ENCODE peak calls at places on chromosomes 13 and 19, in eight cellular contexts. W is ovary, H is H54, R is stomach, N is IMR-90, U is endothelial cell of umbilical vein, Q is tibial nerve, K is right lobe of liver. O is an unnamed sample.

GRCh38 chr13:77213644-77214043 is 113.2 kb downstream of the MYCBP2 start:
- DNase-seq in W (no peak), H (no peak), R (no peak), N (peak; percentile 68), U (peak; percentile 50), Q (no peak), K (no peak), O (no peak)

GRCh38 chr13:113854238-113855011 is 9.5 kb downstream of the GAS6 start:
- DNase-seq in W (peak; percentile 35), H (no peak), R (no peak), N (peak; percentile 81), U (no peak), Q (peak; percentile 43), K (no peak), O (no peak)

GRCh38 chr19:6066661-6067646 is 43.3 kb downstream of the RFX2 start:
- DNase-seq in W (peak; percentile 83), H (no peak), R (peak; percentile 92), N (peak; percentile 86), U (peak; percentile 99), Q (peak; percentile 88), K (peak; percentile 93), O (peak; percentile 25)

GRCh38 chr13:35672611-35673010 is 196.1 kb upstream of the MAB21L1 start:
- DNase-seq in W (no peak), H (no peak), R (no peak), N (peak; percentile 10), U (no peak), Q (no peak), K (no peak), O (no peak)

GRCh38 chr13:101018720-101019119 is 344.1 kb upstream of the TMTC4 start:
- DNase-seq in W (no peak), H (peak; percentile 93), R (no peak), N (peak; percentile 71), U (no peak), Q (no peak), K (no peak), O (no peak)

GRCh38 chr19:13051581-13052165 is 51.0 kb downstream of the LYL1 start:
- DNase-seq in W (peak; percentile 77), H (no peak), R (peak; percentile 88), N (peak; percentile 24), U (peak; percentile 49), Q (peak; percentile 50), K (no peak), O (no peak)

GRCh38 chr19:54164369-54165068 is 5.0 kb upstream of the LENG1 start:
- DNase-seq in W (no peak), H (no peak), R (peak; percentile 88), N (peak; percentile 22), U (peak; percentile 84), Q (peak; percentile 36), K (peak; percentile 77), O (no peak)

GRCh38 chr13:71874490-71874889 is 7.5 kb upstream of the DACH1 start:
- DNase-seq in W (no peak), H (no peak), R (no peak), N (no peak), U (no peak), Q (no peak), K (no peak), O (no peak)

GRCh38 chr19:29263305-29264080 is 50.5 kb upstream of the UQCRFS1 start:
- DNase-seq in W (no peak), H (peak; percentile 43), R (peak; percentile 47), N (peak; percentile 17), U (no peak), Q (peak; percentile 55), K (peak; percentile 35), O (no peak)

GRCh38 chr13:27857271-27857670 is 62.5 kb upstream of the PDX1 start:
- DNase-seq in W (no peak), H (no peak), R (no peak), N (no peak), U (no peak), Q (no peak), K (no peak), O (no peak)

GRCh38 chr13:99131410-99131809 is 69.2 kb upstream of the UBAC2 start:
- DNase-seq in W (no peak), H (no peak), R (no peak), N (no peak), U (no peak), Q (no peak), K (no peak), O (no peak)

GRCh38 chr13:110965038-110965754 is 50.3 kb upstream of the ANKRD10 start:
- DNase-seq in W (no peak), H (no peak), R (no peak), N (peak; percentile 89), U (peak; percentile 28), Q (no peak), K (no peak), O (no peak)

GRCh38 chr13:72920097-72920496 is 138.2 kb downstream of the PIBF1 start:
- DNase-seq in W (no peak), H (no peak), R (no peak), N (peak; percentile 11), U (no peak), Q (no peak), K (no peak), O (no peak)

GRCh38 chr19:18922228-18922985 is 2.9 kb downstream of the DDX49 start:
- DNase-seq in W (no peak), H (no peak), R (no peak), N (no peak), U (no peak), Q (no peak), K (no peak), O (no peak)
- TF ChIP-seq POLR2A in W (no peak), H (no peak), R (no peak), N (no peak), U (no peak), Q (no peak), K (no peak), O (no peak)

DNA sequence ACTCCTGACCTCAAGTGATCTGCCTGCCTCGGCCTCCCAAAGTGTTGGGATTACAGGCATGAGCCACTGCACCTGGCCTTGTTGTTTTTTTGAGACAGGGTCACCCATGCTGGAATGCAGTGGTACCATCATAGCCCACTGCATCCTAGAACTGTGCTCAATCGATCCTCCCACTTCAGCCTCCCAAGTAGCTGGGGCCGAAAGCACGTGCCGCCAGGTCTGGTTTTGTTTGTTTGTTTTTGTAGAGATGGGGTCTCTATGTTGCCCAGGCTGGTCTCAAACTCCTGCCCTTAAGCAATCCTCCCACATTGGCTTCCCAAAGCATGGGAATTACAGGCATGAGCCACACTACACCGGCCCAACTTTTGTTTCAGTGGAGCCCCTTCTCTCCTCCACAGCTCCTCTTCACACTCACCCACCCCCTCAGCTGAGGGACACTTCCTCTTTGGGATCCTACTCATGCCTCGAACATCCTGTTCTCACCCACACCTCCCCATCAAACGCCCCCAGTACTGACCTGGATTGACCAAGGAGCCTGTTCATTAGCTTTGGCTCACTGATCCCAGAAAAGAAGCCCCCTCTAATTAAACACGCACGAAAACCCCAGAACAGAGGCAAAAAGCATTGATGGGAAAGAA is 12.8 kb upstream of the CERS4 start:
- DNase-seq in W (no peak), H (no peak), R (no peak), N (no peak), U (no peak), Q (no peak), K (no peak), O (no peak)
- TF ChIP-seq POLR2A in W (no peak), H (no peak), R (no peak), N (no peak), U (no peak), Q (no peak), K (no peak), O (no peak)

GRCh38 chr13:48299591-48299990 is 4.0 kb upstream of the RB1 start:
- DNase-seq in W (no peak), H (no peak), R (no peak), N (no peak), U (no peak), Q (no peak), K (no peak), O (no peak)

GRCh38 chr13:48303331-48304131 is at the start of gene RB1:
- DNase-seq in W (peak; percentile 93), H (peak; percentile 68), R (peak; percentile 92), N (peak; percentile 87), U (peak; percentile 92), Q (peak; percentile 85), K (peak; percentile 95), O (peak; percentile 47)

GRCh38 chr13:48302920-48303330 is 626 bp upstream of the RB1 start:
- DNase-seq in W (no peak), H (no peak), R (no peak), N (peak; percentile 37), U (no peak), Q (peak; percentile 33), K (no peak), O (no peak)

DNA sequence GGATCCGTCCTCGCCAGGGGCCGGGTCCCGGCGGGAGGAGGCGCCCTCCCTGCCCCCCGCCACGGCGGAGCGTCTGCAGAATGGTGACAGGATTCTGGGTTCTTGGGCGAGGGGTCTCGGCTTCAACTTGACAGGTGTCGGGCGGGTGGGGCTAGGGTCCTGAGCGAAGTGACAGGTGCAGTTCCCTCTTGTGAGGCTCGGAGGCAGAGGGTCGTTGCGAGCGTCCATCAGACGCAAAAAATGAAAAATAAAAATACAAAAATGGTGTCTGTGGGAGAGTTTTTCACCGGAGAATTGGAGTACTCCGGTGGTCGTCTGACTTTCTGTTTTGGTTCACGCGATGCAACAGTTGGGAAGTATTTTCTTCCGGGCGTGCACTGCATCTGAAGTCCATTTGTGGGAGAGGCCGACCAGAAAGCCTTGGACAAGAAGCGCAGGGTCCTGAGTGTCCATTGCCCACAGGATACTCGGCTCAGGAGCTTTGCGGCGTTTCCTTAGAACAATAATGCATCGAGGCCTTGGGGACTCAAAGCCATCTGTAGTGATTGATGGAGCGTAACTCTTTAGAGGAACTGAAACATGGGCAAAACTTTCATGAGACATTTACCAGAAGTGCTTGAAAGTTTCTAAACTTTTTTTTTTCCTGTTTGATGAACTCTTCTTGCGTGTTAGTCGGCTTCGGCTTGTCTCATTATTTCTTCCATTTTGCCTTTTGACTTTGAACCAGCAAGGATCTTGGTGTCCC is 753 bp downstream of the RB1 start:
- DNase-seq in W (peak; percentile 21), H (peak; percentile 11), R (peak; percentile 34), N (peak; percentile 55), U (peak; percentile 66), Q (peak; percentile 47), K (peak; percentile 32), O (no peak)
- TF ChIP-seq POLR2A in W (no peak), H (no peak), R (no peak), N (no peak), U (no peak), Q (no peak), K (no peak), O (no peak)

GRCh38 chr13:48412881-48413351 is at the start of gene LPAR6:
- DNase-seq in W (no peak), H (no peak), R (no peak), N (peak; percentile 73), U (peak; percentile 88), Q (peak; percentile 48), K (no peak), O (no peak)
- TF ChIP-seq POLR2A in W (peak; percentile 29), H (no peak), R (no peak), N (no peak), U (peak; percentile 73), Q (peak; percentile 74), K (peak; percentile 86), O (peak; percentile 90)